ENCODE peak calls at places on chromosomes 5 and 9, in five cellular contexts. J is cardiac muscle cell, V is MM.1S, F is heart right ventricle, E is tibial nerve. C is an unnamed sample.

GRCh38 chr5:5483350-5483749 is 60.9 kb downstream of the ICE1 start:
- DNase-seq in V (no peak), E (no peak), J (no peak), F (no peak), C (no peak)

GRCh38 chr5:36079200-36079761 is 12.6 kb upstream of the UGT3A2 start:
- DNase-seq in F (no peak), E (peak; percentile 32), J (peak; percentile 65), V (peak; percentile 67), C (peak; percentile 25)

GRCh38 chr9:120561699-120562098 is 18.3 kb downstream of the CDK5RAP2 start:
- DNase-seq in J (no peak), V (no peak), F (no peak), E (no peak), C (no peak)

GRCh38 chr5:60633336-60633735 is 66.6 kb downstream of the DEPDC1B start:
- DNase-seq in J (no peak), E (no peak), V (no peak), F (no peak), C (no peak)

GRCh38 chr9:114125614-114126013 is 26.5 kb upstream of the KIF12 start:
- DNase-seq in J (no peak), F (no peak), V (no peak), E (no peak), C (no peak)

GRCh38 chr9:116124472-116125040 is 29.0 kb upstream of the PAPPA start:
- DNase-seq in J (no peak), F (no peak), E (no peak), V (no peak), C (no peak)

GRCh38 chr9:69122391-69123141 is 51.5 kb upstream of the TJP2 start:
- DNase-seq in J (peak; percentile 36), V (no peak), E (no peak), F (no peak), C (no peak)

GRCh38 chr9:138037140-138037539 is 159.6 kb downstream of the CACNA1B start:
- DNase-seq in F (no peak), V (no peak), J (no peak), E (no peak), C (peak; percentile 5)

GRCh38 chr5:2747372-2748179 is 3.9 kb downstream of the IRX2 start:
- DNase-seq in J (no peak), V (no peak), E (no peak), F (no peak), C (no peak)

GRCh38 chr5:89457411-89458329 is 574.7 kb upstream of the MEF2C start:
- DNase-seq in J (no peak), V (no peak), F (peak; percentile 46), E (peak; percentile 14), C (peak; percentile 49)

GRCh38 chr5:75017971-75018370 is 34.4 kb downstream of the GCNT4 start:
- DNase-seq in F (no peak), E (no peak), V (no peak), J (no peak), C (no peak)

DNA sequence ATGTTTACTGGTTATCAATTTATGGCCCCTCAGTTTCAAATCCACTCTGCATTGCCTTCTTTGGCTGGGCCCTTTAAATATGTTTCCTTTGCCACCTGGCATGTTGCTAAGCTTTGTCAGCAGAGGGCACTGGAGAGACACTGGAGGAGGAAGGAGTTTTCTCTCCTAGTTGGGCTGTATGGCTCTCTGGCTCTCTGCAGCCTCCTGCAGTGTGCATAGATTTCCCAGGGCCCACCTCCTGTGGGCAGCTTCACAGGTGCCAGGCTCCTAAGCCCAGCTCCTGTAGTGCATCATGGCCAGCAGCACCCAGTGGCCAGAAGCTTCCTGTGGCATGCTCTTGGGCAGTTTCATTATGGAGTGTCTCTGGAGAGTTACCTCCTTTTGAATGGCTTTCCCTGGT is 23.3 kb downstream of the CAVIN4 start:
- DNase-seq in F (no peak), J (peak; percentile 76), E (peak; percentile 23), V (peak; percentile 77), C (peak; percentile 53)
- TF ChIP-seq CTCF in F (peak; percentile 63), J (peak; percentile 88), E (no peak), V (peak; percentile 88), C (peak; percentile 30)

GRCh38 chr9:136690841-136691261 is 3.6 kb upstream of the AGPAT2 start:
- DNase-seq in V (no peak), F (peak; percentile 77), E (no peak), J (no peak), C (no peak)

GRCh38 chr9:136693490-136694162 is 6.4 kb upstream of the AGPAT2 start:
- DNase-seq in J (no peak), F (no peak), V (no peak), E (no peak), C (peak; percentile 76)

GRCh38 chr9:136693135-136693489 is 5.9 kb upstream of the AGPAT2 start:
- DNase-seq in V (no peak), J (no peak), F (no peak), E (no peak), C (no peak)

GRCh38 chr9:136691316-136692189 is 4.3 kb upstream of the AGPAT2 start:
- DNase-seq in E (no peak), J (no peak), F (no peak), V (no peak), C (no peak)

DNA sequence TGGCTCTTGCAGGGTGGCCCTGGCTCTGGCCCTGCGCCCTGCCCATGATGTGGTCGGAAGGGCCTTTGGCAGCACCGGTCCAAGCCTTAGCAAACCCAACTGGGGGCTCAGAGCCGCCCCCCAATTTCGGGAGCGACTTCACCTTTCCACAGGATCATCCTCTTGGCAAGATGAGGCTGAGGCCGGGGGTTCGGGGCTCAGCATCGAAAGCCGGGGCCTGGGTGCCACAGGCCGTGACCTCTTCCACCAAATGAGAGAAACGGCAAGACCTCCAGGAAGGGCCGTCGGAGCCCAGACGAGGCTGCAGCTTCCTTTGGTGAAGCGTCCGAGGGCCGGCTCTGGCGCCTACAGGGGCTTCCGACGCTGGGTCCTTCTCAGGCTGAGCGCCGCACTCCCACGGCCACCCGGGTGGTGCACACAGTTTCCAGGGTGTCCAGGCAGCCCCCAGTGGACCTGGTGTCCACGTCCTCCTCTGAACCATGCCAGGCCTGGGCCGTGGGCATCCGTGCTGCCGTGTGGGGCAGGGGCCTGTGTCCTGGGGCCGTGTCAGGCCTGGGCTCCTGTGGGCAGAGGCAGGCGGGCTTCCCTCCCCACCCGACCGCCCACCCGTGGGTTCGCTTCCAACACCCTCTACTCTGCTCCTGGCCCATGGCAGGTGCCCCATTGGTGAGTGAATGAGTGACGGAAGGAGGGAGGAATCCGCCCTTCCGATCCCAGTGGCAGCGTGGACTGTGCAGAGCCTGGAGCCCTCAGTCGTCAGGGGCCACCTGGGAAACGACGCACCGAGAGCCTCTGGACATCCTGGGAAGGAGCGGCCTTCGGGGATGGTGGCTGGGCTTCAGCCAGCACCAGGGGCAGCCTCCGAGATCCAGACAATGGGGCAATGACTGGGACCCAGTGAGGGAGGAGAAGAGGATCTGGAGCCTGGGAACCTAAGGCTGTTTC is 5.2 kb upstream of the AGPAT2 start:
- DNase-seq in E (no peak), F (no peak), V (no peak), J (no peak), C (no peak)
- TF ChIP-seq CTCF in E (no peak), F (no peak), V (no peak), J (no peak), C (no peak)

GRCh38 chr9:84294551-84294950 is 46.0 kb downstream of the SLC28A3 start:
- DNase-seq in J (no peak), F (no peak), V (no peak), E (no peak), C (no peak)
- TF ChIP-seq CTCF in J (no peak), F (no peak), V (peak; percentile 10), E (no peak), C (no peak)

GRCh38 chr5:151758430-151759241 is at the start of gene ATOX1:
- DNase-seq in F (peak; percentile 94), E (peak; percentile 86), J (peak; percentile 97), V (peak; percentile 94), C (peak; percentile 93)
- TF ChIP-seq CTCF in F (peak; percentile 27), E (peak; percentile 80), J (no peak), V (no peak), C (peak; percentile 58)

DNA sequence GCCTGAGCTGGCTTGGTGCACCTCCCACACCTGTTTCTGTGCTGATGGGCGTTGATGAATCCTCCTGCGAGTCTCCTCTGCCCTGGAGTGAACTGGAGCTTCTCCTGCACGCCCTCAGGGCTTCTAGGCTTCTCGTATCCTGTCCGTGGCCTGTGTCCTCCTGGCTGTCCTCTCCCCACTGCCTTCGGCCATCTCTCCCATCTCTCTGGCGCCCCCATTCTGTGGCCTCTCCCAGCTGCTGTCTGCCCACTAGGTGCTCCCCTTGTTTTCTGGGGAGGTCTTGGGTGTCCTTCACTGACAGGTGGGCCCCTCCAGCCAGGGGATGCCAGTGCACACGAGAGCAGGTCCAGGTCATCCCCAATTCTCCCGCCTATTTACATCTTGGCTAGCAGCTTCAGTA is 28.8 kb downstream of the AHRR start:
- DNase-seq in V (no peak), J (no peak), E (no peak), F (no peak), C (no peak)
- TF ChIP-seq CTCF in V (peak; percentile 8), J (peak; percentile 12), E (no peak), F (no peak), C (no peak)

GRCh38 chr5:115543931-115544370 is 624 bp downstream of the FEM1C start:
- DNase-seq in F (peak; percentile 26), V (peak; percentile 83), E (peak; percentile 60), J (peak; percentile 64), C (peak; percentile 54)

GRCh38 chr5:115542651-115543364 is 1.8 kb downstream of the FEM1C start:
- DNase-seq in E (no peak), V (no peak), J (peak; percentile 8), F (no peak), C (no peak)

GRCh38 chr5:115543365-115543700 is 1.2 kb downstream of the FEM1C start:
- DNase-seq in F (no peak), J (no peak), E (no peak), V (peak; percentile 18), C (no peak)

GRCh38 chr5:115542076-115542475 is 2.5 kb downstream of the FEM1C start:
- DNase-seq in J (no peak), E (no peak), F (no peak), V (no peak), C (no peak)

GRCh38 chr5:115541586-115541985 is 3.0 kb downstream of the FEM1C start:
- DNase-seq in E (no peak), F (no peak), J (no peak), V (no peak), C (no peak)
- TF ChIP-seq CTCF in E (no peak), F (no peak), J (no peak), V (no peak), C (no peak)

GRCh38 chr5:33241826-33242225 is 198.9 kb upstream of the TARS1 start:
- DNase-seq in F (no peak), J (no peak), V (peak; percentile 34), E (no peak), C (peak; percentile 58)
- TF ChIP-seq CTCF in F (no peak), J (no peak), V (no peak), E (no peak), C (no peak)

GRCh38 chr5:137201876-137202275 is 297.2 kb downstream of the SPOCK1 start:
- DNase-seq in J (no peak), E (peak; percentile 57), V (no peak), F (no peak), C (no peak)
- TF ChIP-seq CTCF in J (peak; percentile 38), E (peak; percentile 40), V (no peak), F (no peak), C (no peak)